ENCODE peak calls at places on chromosomes 5 and 9, in six cellular contexts. A is amniotic epithelial cell; P is naive thymus-derived CD8-positive, alpha-beta T cell; S is AG04450; I is retinal pigment epithelial cell; N is NCI-H1105 treated with DMSO at 0.1 percent for 48 hours. M is an unnamed sample.

GRCh38 chr9:18684608-18685317 is 210.8 kb downstream of the ADAMTSL1 start:
- DNase-seq in A (no peak), P (no peak), S (no peak), I (no peak), N (no peak), M (no peak)

GRCh38 chr9:137114613-137115393 is at the start of gene DPP7:
- DNase-seq in A (peak), P (peak), S (no peak), I (no peak), N (peak), M (peak)

GRCh38 chr5:150209020-150209635 is 19.3 kb downstream of the SLC6A7 start:
- DNase-seq in A (peak), P (peak), S (no peak), I (peak), N (no peak), M (peak)

GRCh38 chr5:68730220-68731010 is 363.4 kb upstream of the SLC30A5 start:
- DNase-seq in A (peak), P (no peak), S (peak), I (no peak), N (no peak), M (no peak)

GRCh38 chr5:119269061-119269579 is 86.7 kb upstream of the TNFAIP8 start:
- DNase-seq in A (peak), P (peak), S (no peak), I (no peak), N (peak), M (no peak)

GRCh38 chr5:1856596-1857255 is 26.0 kb downstream of the IRX4 start:
- DNase-seq in A (no peak), P (no peak), S (no peak), I (no peak), N (no peak), M (no peak)

GRCh38 chr9:89887286-89887685 is 282.5 kb downstream of the GADD45G start:
- DNase-seq in A (no peak), P (no peak), S (no peak), I (no peak), N (no peak), M (no peak)

GRCh38 chr5:56094579-56095361 is 100.0 kb upstream of the IL6ST start:
- DNase-seq in A (no peak), P (no peak), S (no peak), I (no peak), N (no peak), M (no peak)

GRCh38 chr9:36986548-36987408 is 47.3 kb downstream of the PAX5 start:
- DNase-seq in A (no peak), P (no peak), S (no peak), I (no peak), N (no peak), M (no peak)

GRCh38 chr5:165130656-165131055 is 1625.2 kb downstream of the MAT2B start:
- DNase-seq in A (peak), P (no peak), S (no peak), I (no peak), N (no peak), M (no peak)

GRCh38 chr9:100379862-100380261 is 27.1 kb upstream of the TEX10 start:
- DNase-seq in A (peak), P (no peak), S (peak), I (peak), N (no peak), M (no peak)